ENCODE peak calls at places on chromosome 12, in nine cellular contexts. N, L, H, A, G, R, X, U and E are unnamed samples.

GRCh38 chr12:49624919-49625577 is 1.7 kb downstream of the PRPF40B start:
- DNase-seq in N (no peak), L (no peak), H (peak; percentile 49), A (no peak), G (no peak), R (no peak), X (peak; percentile 7), U (no peak), E (no peak)

GRCh38 chr12:13044859-13045384 is 741 bp downstream of the FAM234B start:
- DNase-seq in N (no peak), L (no peak), H (no peak), A (no peak), G (no peak), R (no peak), X (no peak), U (no peak), E (no peak)

GRCh38 chr12:73906757-73907156 is 630.9 kb upstream of the ATXN7L3B start:
- DNase-seq in N (no peak), L (peak; percentile 17), H (no peak), A (no peak), G (no peak), R (no peak), X (no peak), U (no peak), E (no peak)

GRCh38 chr12:2733493-2734252 is 61.1 kb upstream of the FKBP4 start:
- DNase-seq in N (no peak), L (peak; percentile 40), H (no peak), A (no peak), G (no peak), R (no peak), X (no peak), U (no peak), E (no peak)

GRCh38 chr12:1791104-1791927 is 29.0 kb upstream of the LRTM2 start:
- DNase-seq in N (peak; percentile 85), L (peak; percentile 73), H (no peak), A (peak; percentile 85), G (no peak), R (no peak), X (peak; percentile 38), U (peak; percentile 77), E (peak; percentile 30)

GRCh38 chr12:108306014-108306501 is 33.1 kb downstream of the CMKLR1 start:
- DNase-seq in N (no peak), L (no peak), H (no peak), A (no peak), G (no peak), R (peak; percentile 58), X (no peak), U (no peak), E (no peak)

GRCh38 chr12:13273097-13273496 is 76.6 kb downstream of the EMP1 start:
- DNase-seq in N (no peak), L (no peak), H (no peak), A (no peak), G (no peak), R (no peak), X (no peak), U (no peak), E (no peak)

GRCh38 chr12:42332301-42332894 is 6.4 kb downstream of the PPHLN1 start:
- DNase-seq in N (no peak), L (peak; percentile 40), H (no peak), A (no peak), G (no peak), R (no peak), X (peak; percentile 29), U (no peak), E (no peak)

GRCh38 chr12:6646276-6647082 is 753 bp downstream of the ACRBP start:
- DNase-seq in N (no peak), L (peak; percentile 66), H (no peak), A (peak; percentile 70), G (no peak), R (no peak), X (no peak), U (no peak), E (no peak)

GRCh38 chr12:6644903-6645302 is 2.3 kb downstream of the ACRBP start:
- DNase-seq in N (no peak), L (peak; percentile 66), H (no peak), A (no peak), G (no peak), R (no peak), X (no peak), U (no peak), E (no peak)

GRCh38 chr12:6643569-6644256 is 3.5 kb downstream of the ACRBP start:
- DNase-seq in N (no peak), L (no peak), H (no peak), A (no peak), G (no peak), R (no peak), X (no peak), U (no peak), E (no peak)

GRCh38 chr12:6647083-6647604 is at the start of gene ACRBP:
- DNase-seq in N (peak; percentile 94), L (peak; percentile 89), H (no peak), A (peak; percentile 91), G (no peak), R (peak; percentile 85), X (no peak), U (peak; percentile 83), E (no peak)

DNA sequence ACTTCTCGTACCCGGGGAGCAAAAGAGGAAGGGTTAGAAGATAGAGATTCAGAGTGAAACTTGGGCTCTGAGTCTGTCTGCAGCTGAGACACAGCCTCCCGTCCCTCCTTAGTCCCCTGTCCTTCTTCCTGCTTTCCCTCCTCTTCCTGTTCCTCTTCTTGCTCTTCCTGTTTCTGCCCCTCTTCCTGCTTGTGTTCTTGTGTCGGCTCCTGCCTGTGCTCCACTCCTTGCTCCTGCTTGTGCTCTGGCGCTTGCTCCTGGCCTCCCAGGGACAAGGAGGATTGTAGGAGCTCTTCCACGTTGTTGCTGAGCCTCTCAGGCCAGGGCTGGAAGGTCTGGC is 3.0 kb downstream of the ACRBP start:
- DNase-seq in N (no peak), L (no peak), H (no peak), A (no peak), G (no peak), R (no peak), X (no peak), U (no peak), E (no peak)
- TF ChIP-seq POLR2AphosphoS5 in N (peak; percentile 60), L (no peak), H (no peak), A (peak; percentile 18), G (no peak), R (no peak), X (no peak), U (no peak), E (no peak)

GRCh38 chr12:82474798-82475184 is 116.5 kb downstream of the METTL25 start:
- DNase-seq in N (no peak), L (no peak), H (no peak), A (no peak), G (no peak), R (no peak), X (no peak), U (no peak), E (no peak)
- TF ChIP-seq POLR2AphosphoS5 in N (no peak), L (no peak), H (no peak), A (no peak), G (no peak), R (no peak), X (no peak), U (no peak), E (no peak)

DNA sequence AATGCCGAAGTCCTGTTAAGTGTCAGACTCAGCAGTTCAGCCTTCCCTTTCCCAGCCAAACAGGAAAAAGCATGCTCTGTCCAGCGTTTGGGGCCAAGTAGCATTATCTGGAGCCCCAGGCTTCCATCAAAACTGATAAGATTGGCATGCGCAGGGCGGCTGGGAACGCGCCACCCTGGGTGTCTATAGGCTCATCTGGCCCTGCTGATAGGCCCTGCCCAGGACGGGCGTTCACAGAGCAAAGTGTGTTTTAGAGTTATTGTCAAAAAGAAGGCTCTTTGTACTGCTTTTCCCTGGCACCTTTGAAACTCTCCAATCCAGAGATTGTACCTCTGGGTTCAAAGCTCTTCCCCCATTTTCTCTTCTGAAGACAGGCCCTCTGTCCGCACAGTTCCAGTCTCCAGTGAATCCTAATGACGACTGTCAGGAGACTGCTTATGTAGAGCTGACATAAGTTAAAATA is at the start of gene ART4:
- DNase-seq in N (peak; percentile 84), L (no peak), H (no peak), A (no peak), G (no peak), R (no peak), X (no peak), U (no peak), E (no peak)
- TF ChIP-seq POLR2AphosphoS5 in N (peak; percentile 84), L (no peak), H (no peak), A (no peak), G (no peak), R (no peak), X (no peak), U (no peak), E (no peak)

GRCh38 chr12:85274076-85274415 is 6.0 kb upstream of the ALX1 start:
- DNase-seq in N (no peak), L (peak; percentile 27), H (no peak), A (no peak), G (no peak), R (no peak), X (no peak), U (no peak), E (no peak)

GRCh38 chr12:85275359-85275758 is 4.7 kb upstream of the ALX1 start:
- DNase-seq in N (no peak), L (peak; percentile 18), H (no peak), A (peak; percentile 27), G (no peak), R (no peak), X (no peak), U (no peak), E (no peak)

GRCh38 chr12:85278598-85279448 is 1.2 kb upstream of the ALX1 start:
- DNase-seq in N (peak; percentile 69), L (peak; percentile 40), H (no peak), A (no peak), G (no peak), R (no peak), X (no peak), U (no peak), E (no peak)

GRCh38 chr12:85277900-85278597 is 2.0 kb upstream of the ALX1 start:
- DNase-seq in N (peak; percentile 59), L (peak; percentile 72), H (no peak), A (peak; percentile 59), G (no peak), R (no peak), X (no peak), U (no peak), E (no peak)

DNA sequence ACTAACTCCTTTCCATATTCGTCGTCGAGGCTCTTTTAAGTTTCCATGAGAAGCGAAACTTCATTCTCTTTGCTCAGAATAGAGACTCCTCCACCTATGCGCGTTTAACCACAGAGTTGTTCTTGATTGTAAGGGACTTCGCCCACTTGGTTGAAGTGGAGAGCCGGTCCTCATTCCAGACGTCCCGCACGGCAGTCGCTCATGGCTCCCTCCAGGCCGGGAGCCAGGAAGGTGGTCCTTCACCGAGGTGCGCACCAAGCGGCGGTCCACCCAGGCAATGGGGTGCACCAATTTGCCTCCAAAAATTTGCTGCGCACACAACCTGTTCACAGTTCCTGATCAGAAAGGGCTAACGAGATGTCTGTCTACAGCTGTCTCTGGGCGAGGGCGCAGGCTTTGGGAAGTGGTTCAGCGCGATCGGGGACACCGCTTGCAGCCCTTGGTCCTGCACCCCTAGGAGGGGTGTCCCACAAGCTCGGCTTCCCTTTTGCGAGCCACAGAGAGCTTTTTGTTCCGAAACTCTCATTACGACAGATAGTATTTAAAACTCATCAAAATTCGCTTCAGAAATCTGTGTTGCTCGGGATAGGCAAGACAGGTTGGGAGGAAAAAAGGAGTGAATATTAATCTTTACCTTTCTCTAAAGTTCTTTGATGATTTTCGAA is 6.5 kb upstream of the ALX1 start:
- DNase-seq in N (peak; percentile 59), L (peak; percentile 68), H (no peak), A (peak; percentile 43), G (no peak), R (no peak), X (no peak), U (no peak), E (no peak)
- TF ChIP-seq POLR2AphosphoS5 in N (no peak), L (no peak), H (no peak), A (no peak), G (no peak), R (no peak), X (no peak), U (no peak), E (no peak)